ENCODE peak calls at places on chromosomes 16 and 17, in five cellular contexts. One of them, this sample, is unnamed.

GRCh38 chr17:80468781-80469533 is 7.5 kb downstream of the NPTX1 start:
- DNase-seq in left cardiac atrium: no peak
- DNase-seq in activated naive CD8-positive, alpha-beta T cell treated with anti-CD3 and anti-CD28 coated beads for 36 hours: no peak
- DNase-seq in GM03348: no peak
- DNase-seq in AG09319: no peak
- DNase-seq in this sample: no peak

GRCh38 chr17:1561420-1562177 is 993 bp downstream of the PITPNA start:
- DNase-seq in left cardiac atrium: peak; percentile 44
- DNase-seq in activated naive CD8-positive, alpha-beta T cell treated with anti-CD3 and anti-CD28 coated beads for 36 hours: peak; percentile 59
- DNase-seq in GM03348: peak; percentile 71
- DNase-seq in AG09319: no peak
- DNase-seq in this sample: peak; percentile 58

GRCh38 chr16:59707441-59707840 is 973.3 kb upstream of the GOT2 start:
- DNase-seq in left cardiac atrium: no peak
- DNase-seq in activated naive CD8-positive, alpha-beta T cell treated with anti-CD3 and anti-CD28 coated beads for 36 hours: no peak
- DNase-seq in GM03348: no peak
- DNase-seq in AG09319: no peak
- DNase-seq in this sample: no peak

GRCh38 chr17:21191698-21192097 is 22.3 kb downstream of the TMEM11 start:
- DNase-seq in left cardiac atrium: no peak
- DNase-seq in activated naive CD8-positive, alpha-beta T cell treated with anti-CD3 and anti-CD28 coated beads for 36 hours: no peak
- DNase-seq in GM03348: no peak
- DNase-seq in AG09319: no peak
- DNase-seq in this sample: no peak

GRCh38 chr16:71855937-71856662 is 10.3 kb downstream of the ATXN1L start:
- DNase-seq in left cardiac atrium: no peak
- DNase-seq in activated naive CD8-positive, alpha-beta T cell treated with anti-CD3 and anti-CD28 coated beads for 36 hours: no peak
- DNase-seq in GM03348: no peak
- DNase-seq in AG09319: no peak
- DNase-seq in this sample: peak; percentile 21

GRCh38 chr17:37710344-37710886 is 34.4 kb downstream of the HNF1B start:
- DNase-seq in left cardiac atrium: peak; percentile 51
- DNase-seq in activated naive CD8-positive, alpha-beta T cell treated with anti-CD3 and anti-CD28 coated beads for 36 hours: no peak
- DNase-seq in GM03348: no peak
- DNase-seq in AG09319: no peak
- DNase-seq in this sample: no peak

GRCh38 chr16:80518436-80518835 is 22.4 kb upstream of the DYNLRB2 start:
- DNase-seq in left cardiac atrium: no peak
- DNase-seq in activated naive CD8-positive, alpha-beta T cell treated with anti-CD3 and anti-CD28 coated beads for 36 hours: peak; percentile 8
- DNase-seq in GM03348: no peak
- DNase-seq in AG09319: no peak
- DNase-seq in this sample: peak; percentile 11

GRCh38 chr17:74536890-74537289 is 5.6 kb upstream of the CD300LB start:
- DNase-seq in left cardiac atrium: no peak
- DNase-seq in activated naive CD8-positive, alpha-beta T cell treated with anti-CD3 and anti-CD28 coated beads for 36 hours: no peak
- DNase-seq in GM03348: no peak
- DNase-seq in AG09319: no peak
- DNase-seq in this sample: no peak

GRCh38 chr17:76255801-76256429 is 9.2 kb upstream of the UBALD2 start:
- DNase-seq in left cardiac atrium: no peak
- DNase-seq in activated naive CD8-positive, alpha-beta T cell treated with anti-CD3 and anti-CD28 coated beads for 36 hours: no peak
- DNase-seq in GM03348: no peak
- DNase-seq in AG09319: no peak
- DNase-seq in this sample: no peak

GRCh38 chr17:61251939-61252865 is 147.4 kb upstream of the TBX2 start:
- DNase-seq in left cardiac atrium: peak; percentile 94
- DNase-seq in activated naive CD8-positive, alpha-beta T cell treated with anti-CD3 and anti-CD28 coated beads for 36 hours: no peak
- DNase-seq in GM03348: peak; percentile 76
- DNase-seq in AG09319: peak; percentile 99
- DNase-seq in this sample: no peak

GRCh38 chr17:42171831-42172230 is 9.1 kb downstream of the KCNH4 start:
- DNase-seq in left cardiac atrium: no peak
- DNase-seq in activated naive CD8-positive, alpha-beta T cell treated with anti-CD3 and anti-CD28 coated beads for 36 hours: no peak
- DNase-seq in GM03348: no peak
- DNase-seq in AG09319: no peak
- DNase-seq in this sample: no peak

This sample was measured in stimulated activated naive CD8-positive, alpha-beta T cell treated with anti-CD3 and anti-CD28 coated beads, Interleukin-15, amount 100 ng/mL, for 72 hours.